ENCODE peak calls at places on chromosomes 7 and 10, in ten cellular contexts. One of them, this sample, is unnamed.

GRCh38 chr10:61588770-61589211 is 73.9 kb upstream of the CABCOCO1 start:
- DNase-seq in pancreas: no peak
- DNase-seq in NCI-H2029: no peak
- DNase-seq in HS-27A: no peak
- DNase-seq in RWPE1: no peak
- DNase-seq in activated CD4-positive, alpha-beta T cell treated with anti-CD3 and anti-CD28 coated beads, Interleukin-2, amount 50 U/mL, for 24 hours: no peak
- DNase-seq in stromal cell of bone marrow: no peak
- DNase-seq in aorta: no peak
- DNase-seq in iPS DF 19.7: no peak
- DNase-seq in renal cortical epithelial cell: no peak
- DNase-seq in this sample: peak

GRCh38 chr7:23759556-23760391 is 49.8 kb downstream of the STK31 start:
- DNase-seq in pancreas: peak
- DNase-seq in NCI-H2029: peak
- DNase-seq in HS-27A: peak
- DNase-seq in RWPE1: peak
- DNase-seq in activated CD4-positive, alpha-beta T cell treated with anti-CD3 and anti-CD28 coated beads, Interleukin-2, amount 50 U/mL, for 24 hours: no peak
- DNase-seq in stromal cell of bone marrow: no peak
- DNase-seq in aorta: no peak
- DNase-seq in iPS DF 19.7: no peak
- DNase-seq in renal cortical epithelial cell: peak
- DNase-seq in this sample: peak

GRCh38 chr10:100562008-100562672 is 26.4 kb downstream of the HIF1AN start:
- DNase-seq in pancreas: peak
- DNase-seq in NCI-H2029: no peak
- DNase-seq in HS-27A: peak
- DNase-seq in RWPE1: peak
- DNase-seq in activated CD4-positive, alpha-beta T cell treated with anti-CD3 and anti-CD28 coated beads, Interleukin-2, amount 50 U/mL, for 24 hours: peak
- DNase-seq in stromal cell of bone marrow: peak
- DNase-seq in aorta: peak
- DNase-seq in iPS DF 19.7: peak
- DNase-seq in renal cortical epithelial cell: peak
- DNase-seq in this sample: peak

GRCh38 chr10:36026081-36026480 is 384.0 kb upstream of the FZD8 start:
- DNase-seq in pancreas: no peak
- DNase-seq in NCI-H2029: no peak
- DNase-seq in HS-27A: no peak
- DNase-seq in RWPE1: no peak
- DNase-seq in activated CD4-positive, alpha-beta T cell treated with anti-CD3 and anti-CD28 coated beads, Interleukin-2, amount 50 U/mL, for 24 hours: no peak
- DNase-seq in stromal cell of bone marrow: peak
- DNase-seq in aorta: no peak
- DNase-seq in iPS DF 19.7: no peak
- DNase-seq in renal cortical epithelial cell: peak
- DNase-seq in this sample: peak

GRCh38 chr10:80100861-80101695 is 22.6 kb downstream of the TMEM254 start:
- DNase-seq in pancreas: no peak
- DNase-seq in NCI-H2029: no peak
- DNase-seq in HS-27A: no peak
- DNase-seq in RWPE1: peak
- DNase-seq in activated CD4-positive, alpha-beta T cell treated with anti-CD3 and anti-CD28 coated beads, Interleukin-2, amount 50 U/mL, for 24 hours: no peak
- DNase-seq in stromal cell of bone marrow: no peak
- DNase-seq in aorta: no peak
- DNase-seq in iPS DF 19.7: no peak
- DNase-seq in renal cortical epithelial cell: no peak
- DNase-seq in this sample: no peak

GRCh38 chr10:6423413-6424170 is 156.5 kb downstream of the PRKCQ start:
- DNase-seq in pancreas: no peak
- DNase-seq in NCI-H2029: no peak
- DNase-seq in HS-27A: no peak
- DNase-seq in RWPE1: no peak
- DNase-seq in activated CD4-positive, alpha-beta T cell treated with anti-CD3 and anti-CD28 coated beads, Interleukin-2, amount 50 U/mL, for 24 hours: no peak
- DNase-seq in stromal cell of bone marrow: no peak
- DNase-seq in aorta: no peak
- DNase-seq in iPS DF 19.7: no peak
- DNase-seq in renal cortical epithelial cell: no peak
- DNase-seq in this sample: no peak

GRCh38 chr10:110107887-110108286 is 99.5 kb upstream of the MXI1 start:
- DNase-seq in pancreas: no peak
- DNase-seq in NCI-H2029: no peak
- DNase-seq in HS-27A: no peak
- DNase-seq in RWPE1: no peak
- DNase-seq in activated CD4-positive, alpha-beta T cell treated with anti-CD3 and anti-CD28 coated beads, Interleukin-2, amount 50 U/mL, for 24 hours: no peak
- DNase-seq in stromal cell of bone marrow: no peak
- DNase-seq in aorta: no peak
- DNase-seq in iPS DF 19.7: no peak
- DNase-seq in renal cortical epithelial cell: no peak
- DNase-seq in this sample: no peak

GRCh38 chr7:55006499-55006898 is 12.3 kb upstream of the EGFR start:
- DNase-seq in pancreas: no peak
- DNase-seq in NCI-H2029: no peak
- DNase-seq in HS-27A: no peak
- DNase-seq in RWPE1: no peak
- DNase-seq in activated CD4-positive, alpha-beta T cell treated with anti-CD3 and anti-CD28 coated beads, Interleukin-2, amount 50 U/mL, for 24 hours: no peak
- DNase-seq in stromal cell of bone marrow: no peak
- DNase-seq in aorta: no peak
- DNase-seq in iPS DF 19.7: no peak
- DNase-seq in renal cortical epithelial cell: no peak
- DNase-seq in this sample: no peak

GRCh38 chr7:107982463-107982862 is 20.5 kb downstream of the LAMB1 start:
- DNase-seq in pancreas: no peak
- DNase-seq in NCI-H2029: peak
- DNase-seq in HS-27A: no peak
- DNase-seq in RWPE1: no peak
- DNase-seq in activated CD4-positive, alpha-beta T cell treated with anti-CD3 and anti-CD28 coated beads, Interleukin-2, amount 50 U/mL, for 24 hours: no peak
- DNase-seq in stromal cell of bone marrow: no peak
- DNase-seq in aorta: no peak
- DNase-seq in iPS DF 19.7: no peak
- DNase-seq in renal cortical epithelial cell: no peak
- DNase-seq in this sample: no peak

GRCh38 chr10:56537984-56538383 is 176.9 kb upstream of the ZWINT start:
- DNase-seq in pancreas: no peak
- DNase-seq in NCI-H2029: no peak
- DNase-seq in HS-27A: no peak
- DNase-seq in RWPE1: peak
- DNase-seq in activated CD4-positive, alpha-beta T cell treated with anti-CD3 and anti-CD28 coated beads, Interleukin-2, amount 50 U/mL, for 24 hours: no peak
- DNase-seq in stromal cell of bone marrow: no peak
- DNase-seq in aorta: no peak
- DNase-seq in iPS DF 19.7: no peak
- DNase-seq in renal cortical epithelial cell: peak
- DNase-seq in this sample: peak

GRCh38 chr7:16604054-16604453 is 41.5 kb downstream of the ANKMY2 start:
- DNase-seq in pancreas: no peak
- DNase-seq in NCI-H2029: no peak
- DNase-seq in HS-27A: no peak
- DNase-seq in RWPE1: no peak
- DNase-seq in activated CD4-positive, alpha-beta T cell treated with anti-CD3 and anti-CD28 coated beads, Interleukin-2, amount 50 U/mL, for 24 hours: no peak
- DNase-seq in stromal cell of bone marrow: no peak
- DNase-seq in aorta: no peak
- DNase-seq in iPS DF 19.7: no peak
- DNase-seq in renal cortical epithelial cell: no peak
- DNase-seq in this sample: no peak

GRCh38 chr10:11243425-11244222 is 226.0 kb downstream of the CELF2 start:
- DNase-seq in pancreas: no peak
- DNase-seq in NCI-H2029: no peak
- DNase-seq in HS-27A: no peak
- DNase-seq in RWPE1: no peak
- DNase-seq in activated CD4-positive, alpha-beta T cell treated with anti-CD3 and anti-CD28 coated beads, Interleukin-2, amount 50 U/mL, for 24 hours: no peak
- DNase-seq in stromal cell of bone marrow: no peak
- DNase-seq in aorta: no peak
- DNase-seq in iPS DF 19.7: no peak
- DNase-seq in renal cortical epithelial cell: no peak
- DNase-seq in this sample: no peak

GRCh38 chr7:27459729-27460048 is 203.0 kb downstream of the HIBADH start:
- DNase-seq in pancreas: no peak
- DNase-seq in NCI-H2029: no peak
- DNase-seq in HS-27A: no peak
- DNase-seq in RWPE1: no peak
- DNase-seq in activated CD4-positive, alpha-beta T cell treated with anti-CD3 and anti-CD28 coated beads, Interleukin-2, amount 50 U/mL, for 24 hours: no peak
- DNase-seq in stromal cell of bone marrow: no peak
- DNase-seq in aorta: no peak
- DNase-seq in iPS DF 19.7: no peak
- DNase-seq in renal cortical epithelial cell: no peak
- DNase-seq in this sample: no peak

GRCh38 chr7:98283127-98283886 is 1.8 kb downstream of the BRI3 start:
- DNase-seq in pancreas: no peak
- DNase-seq in NCI-H2029: no peak
- DNase-seq in HS-27A: no peak
- DNase-seq in RWPE1: no peak
- DNase-seq in activated CD4-positive, alpha-beta T cell treated with anti-CD3 and anti-CD28 coated beads, Interleukin-2, amount 50 U/mL, for 24 hours: no peak
- DNase-seq in stromal cell of bone marrow: peak
- DNase-seq in aorta: peak
- DNase-seq in iPS DF 19.7: no peak
- DNase-seq in renal cortical epithelial cell: peak
- DNase-seq in this sample: peak

GRCh38 chr10:32263300-32263699 is 83.7 kb downstream of the EPC1 start:
- DNase-seq in pancreas: no peak
- DNase-seq in NCI-H2029: no peak
- DNase-seq in HS-27A: no peak
- DNase-seq in RWPE1: no peak
- DNase-seq in activated CD4-positive, alpha-beta T cell treated with anti-CD3 and anti-CD28 coated beads, Interleukin-2, amount 50 U/mL, for 24 hours: no peak
- DNase-seq in stromal cell of bone marrow: no peak
- DNase-seq in aorta: no peak
- DNase-seq in iPS DF 19.7: no peak
- DNase-seq in renal cortical epithelial cell: peak
- DNase-seq in this sample: peak

GRCh38 chr10:35711615-35712411 is 69.7 kb upstream of the FZD8 start:
- DNase-seq in pancreas: no peak
- DNase-seq in NCI-H2029: peak
- DNase-seq in HS-27A: no peak
- DNase-seq in RWPE1: no peak
- DNase-seq in activated CD4-positive, alpha-beta T cell treated with anti-CD3 and anti-CD28 coated beads, Interleukin-2, amount 50 U/mL, for 24 hours: no peak
- DNase-seq in stromal cell of bone marrow: no peak
- DNase-seq in aorta: no peak
- DNase-seq in iPS DF 19.7: no peak
- DNase-seq in renal cortical epithelial cell: no peak
- DNase-seq in this sample: no peak

GRCh38 chr7:96178581-96178980 is 143.3 kb downstream of the SLC25A13 start:
- DNase-seq in pancreas: no peak
- DNase-seq in NCI-H2029: no peak
- DNase-seq in HS-27A: no peak
- DNase-seq in RWPE1: peak
- DNase-seq in activated CD4-positive, alpha-beta T cell treated with anti-CD3 and anti-CD28 coated beads, Interleukin-2, amount 50 U/mL, for 24 hours: no peak
- DNase-seq in stromal cell of bone marrow: no peak
- DNase-seq in aorta: no peak
- DNase-seq in iPS DF 19.7: no peak
- DNase-seq in renal cortical epithelial cell: peak
- DNase-seq in this sample: peak

GRCh38 chr10:13894412-13895093 is 307.8 kb downstream of the PRPF18 start:
- DNase-seq in pancreas: no peak
- DNase-seq in NCI-H2029: no peak
- DNase-seq in HS-27A: no peak
- DNase-seq in RWPE1: no peak
- DNase-seq in activated CD4-positive, alpha-beta T cell treated with anti-CD3 and anti-CD28 coated beads, Interleukin-2, amount 50 U/mL, for 24 hours: no peak
- DNase-seq in stromal cell of bone marrow: no peak
- DNase-seq in aorta: no peak
- DNase-seq in iPS DF 19.7: no peak
- DNase-seq in renal cortical epithelial cell: no peak
- DNase-seq in this sample: peak

GRCh38 chr10:16995867-16996529 is 133.6 kb downstream of the CUBN start:
- DNase-seq in pancreas: no peak
- DNase-seq in NCI-H2029: no peak
- DNase-seq in HS-27A: no peak
- DNase-seq in RWPE1: no peak
- DNase-seq in activated CD4-positive, alpha-beta T cell treated with anti-CD3 and anti-CD28 coated beads, Interleukin-2, amount 50 U/mL, for 24 hours: no peak
- DNase-seq in stromal cell of bone marrow: peak
- DNase-seq in aorta: no peak
- DNase-seq in iPS DF 19.7: no peak
- DNase-seq in renal cortical epithelial cell: peak
- DNase-seq in this sample: peak

This sample was measured in kidney tubule cell.